ENCODE peak calls at places on chromosomes 7 and 10, in nine cellular contexts. One of them, this sample, is unnamed.

GRCh38 chr10:30062090-30062489 is 2.7 kb upstream of the JCAD start:
- DNase-seq in fibroblast of gingiva: peak
- DNase-seq in mucosa of gallbladder: no peak
- DNase-seq in hepatic stellate cell: peak
- DNase-seq in Ammon's horn: no peak
- DNase-seq in EL: peak
- DNase-seq in stimulated activated CD8-positive, alpha-beta memory T cell treated with anti-CD3 and anti-CD28 coated beads, Interleukin-4, amount 100 ng/mL, for 1 hour: no peak
- DNase-seq in gastrocnemius medialis: no peak
- DNase-seq in NCI-H345: no peak
- DNase-seq in this sample: no peak

GRCh38 chr10:30534465-30535144 is 94.9 kb downstream of the LYZL2 start:
- DNase-seq in fibroblast of gingiva: peak
- DNase-seq in mucosa of gallbladder: peak
- DNase-seq in hepatic stellate cell: peak
- DNase-seq in Ammon's horn: peak
- DNase-seq in EL: peak
- DNase-seq in stimulated activated CD8-positive, alpha-beta memory T cell treated with anti-CD3 and anti-CD28 coated beads, Interleukin-4, amount 100 ng/mL, for 1 hour: peak
- DNase-seq in gastrocnemius medialis: peak
- DNase-seq in NCI-H345: peak
- DNase-seq in this sample: peak

GRCh38 chr7:104936546-104936945 is 77.5 kb upstream of the KMT2E start:
- DNase-seq in fibroblast of gingiva: no peak
- DNase-seq in mucosa of gallbladder: no peak
- DNase-seq in hepatic stellate cell: no peak
- DNase-seq in Ammon's horn: no peak
- DNase-seq in EL: no peak
- DNase-seq in stimulated activated CD8-positive, alpha-beta memory T cell treated with anti-CD3 and anti-CD28 coated beads, Interleukin-4, amount 100 ng/mL, for 1 hour: no peak
- DNase-seq in gastrocnemius medialis: no peak
- DNase-seq in NCI-H345: no peak
- DNase-seq in this sample: no peak

GRCh38 chr7:94486206-94486605 is 23.4 kb upstream of the CASD1 start:
- DNase-seq in fibroblast of gingiva: no peak
- DNase-seq in mucosa of gallbladder: no peak
- DNase-seq in hepatic stellate cell: no peak
- DNase-seq in Ammon's horn: no peak
- DNase-seq in EL: no peak
- DNase-seq in stimulated activated CD8-positive, alpha-beta memory T cell treated with anti-CD3 and anti-CD28 coated beads, Interleukin-4, amount 100 ng/mL, for 1 hour: no peak
- DNase-seq in gastrocnemius medialis: no peak
- DNase-seq in NCI-H345: no peak
- DNase-seq in this sample: no peak

GRCh38 chr7:50121269-50121668 is 28.2 kb upstream of the ZPBP start:
- DNase-seq in fibroblast of gingiva: no peak
- DNase-seq in mucosa of gallbladder: no peak
- DNase-seq in hepatic stellate cell: no peak
- DNase-seq in Ammon's horn: peak
- DNase-seq in EL: no peak
- DNase-seq in stimulated activated CD8-positive, alpha-beta memory T cell treated with anti-CD3 and anti-CD28 coated beads, Interleukin-4, amount 100 ng/mL, for 1 hour: no peak
- DNase-seq in gastrocnemius medialis: no peak
- DNase-seq in NCI-H345: no peak
- DNase-seq in this sample: no peak

GRCh38 chr7:24793982-24794648 is 36.9 kb upstream of the GSDME start:
- DNase-seq in fibroblast of gingiva: no peak
- DNase-seq in mucosa of gallbladder: no peak
- DNase-seq in hepatic stellate cell: no peak
- DNase-seq in Ammon's horn: no peak
- DNase-seq in EL: no peak
- DNase-seq in stimulated activated CD8-positive, alpha-beta memory T cell treated with anti-CD3 and anti-CD28 coated beads, Interleukin-4, amount 100 ng/mL, for 1 hour: no peak
- DNase-seq in gastrocnemius medialis: no peak
- DNase-seq in NCI-H345: no peak
- DNase-seq in this sample: peak

GRCh38 chr10:74863508-74863907 is 37.1 kb downstream of the KAT6B start:
- DNase-seq in fibroblast of gingiva: no peak
- DNase-seq in mucosa of gallbladder: no peak
- DNase-seq in hepatic stellate cell: no peak
- DNase-seq in Ammon's horn: no peak
- DNase-seq in EL: peak
- DNase-seq in stimulated activated CD8-positive, alpha-beta memory T cell treated with anti-CD3 and anti-CD28 coated beads, Interleukin-4, amount 100 ng/mL, for 1 hour: no peak
- DNase-seq in gastrocnemius medialis: no peak
- DNase-seq in NCI-H345: no peak
- DNase-seq in this sample: no peak

GRCh38 chr7:111198255-111198654 is 107.3 kb downstream of the LRRN3 start:
- DNase-seq in fibroblast of gingiva: peak
- DNase-seq in mucosa of gallbladder: no peak
- DNase-seq in hepatic stellate cell: peak
- DNase-seq in Ammon's horn: no peak
- DNase-seq in EL: peak
- DNase-seq in stimulated activated CD8-positive, alpha-beta memory T cell treated with anti-CD3 and anti-CD28 coated beads, Interleukin-4, amount 100 ng/mL, for 1 hour: no peak
- DNase-seq in gastrocnemius medialis: peak
- DNase-seq in NCI-H345: no peak
- DNase-seq in this sample: no peak

GRCh38 chr7:100829150-100829716 is 1.9 kb upstream of the EPHB4 start:
- DNase-seq in fibroblast of gingiva: no peak
- DNase-seq in mucosa of gallbladder: peak
- DNase-seq in hepatic stellate cell: no peak
- DNase-seq in Ammon's horn: no peak
- DNase-seq in EL: no peak
- DNase-seq in stimulated activated CD8-positive, alpha-beta memory T cell treated with anti-CD3 and anti-CD28 coated beads, Interleukin-4, amount 100 ng/mL, for 1 hour: no peak
- DNase-seq in gastrocnemius medialis: no peak
- DNase-seq in NCI-H345: no peak
- DNase-seq in this sample: no peak

GRCh38 chr7:104643587-104644217 is 315.3 kb downstream of the LHFPL3 start:
- DNase-seq in fibroblast of gingiva: no peak
- DNase-seq in mucosa of gallbladder: no peak
- DNase-seq in hepatic stellate cell: peak
- DNase-seq in Ammon's horn: peak
- DNase-seq in EL: peak
- DNase-seq in stimulated activated CD8-positive, alpha-beta memory T cell treated with anti-CD3 and anti-CD28 coated beads, Interleukin-4, amount 100 ng/mL, for 1 hour: no peak
- DNase-seq in gastrocnemius medialis: no peak
- DNase-seq in NCI-H345: no peak
- DNase-seq in this sample: peak

GRCh38 chr7:5780801-5781496 is 514 bp downstream of the RNF216 start:
- DNase-seq in fibroblast of gingiva: peak
- DNase-seq in mucosa of gallbladder: peak
- DNase-seq in hepatic stellate cell: peak
- DNase-seq in Ammon's horn: peak
- DNase-seq in EL: peak
- DNase-seq in stimulated activated CD8-positive, alpha-beta memory T cell treated with anti-CD3 and anti-CD28 coated beads, Interleukin-4, amount 100 ng/mL, for 1 hour: peak
- DNase-seq in gastrocnemius medialis: peak
- DNase-seq in NCI-H345: peak
- DNase-seq in this sample: peak

GRCh38 chr7:44633254-44634186 is 27.1 kb downstream of the OGDH start:
- DNase-seq in fibroblast of gingiva: peak
- DNase-seq in mucosa of gallbladder: peak
- DNase-seq in hepatic stellate cell: peak
- DNase-seq in Ammon's horn: peak
- DNase-seq in EL: peak
- DNase-seq in stimulated activated CD8-positive, alpha-beta memory T cell treated with anti-CD3 and anti-CD28 coated beads, Interleukin-4, amount 100 ng/mL, for 1 hour: no peak
- DNase-seq in gastrocnemius medialis: peak
- DNase-seq in NCI-H345: no peak
- DNase-seq in this sample: no peak

GRCh38 chr10:65723525-65723924 is 1202.3 kb upstream of the LRRTM3 start:
- DNase-seq in fibroblast of gingiva: no peak
- DNase-seq in mucosa of gallbladder: no peak
- DNase-seq in hepatic stellate cell: no peak
- DNase-seq in Ammon's horn: no peak
- DNase-seq in EL: no peak
- DNase-seq in stimulated activated CD8-positive, alpha-beta memory T cell treated with anti-CD3 and anti-CD28 coated beads, Interleukin-4, amount 100 ng/mL, for 1 hour: no peak
- DNase-seq in gastrocnemius medialis: no peak
- DNase-seq in NCI-H345: no peak
- DNase-seq in this sample: no peak

GRCh38 chr7:117808273-117808868 is 64.9 kb downstream of the CTTNBP2 start:
- DNase-seq in fibroblast of gingiva: peak
- DNase-seq in mucosa of gallbladder: peak
- DNase-seq in hepatic stellate cell: no peak
- DNase-seq in Ammon's horn: peak
- DNase-seq in EL: no peak
- DNase-seq in stimulated activated CD8-positive, alpha-beta memory T cell treated with anti-CD3 and anti-CD28 coated beads, Interleukin-4, amount 100 ng/mL, for 1 hour: no peak
- DNase-seq in gastrocnemius medialis: no peak
- DNase-seq in NCI-H345: peak
- DNase-seq in this sample: no peak

GRCh38 chr10:3782456-3783312 is 2.3 kb downstream of the KLF6 start:
- DNase-seq in fibroblast of gingiva: peak
- DNase-seq in mucosa of gallbladder: peak
- DNase-seq in hepatic stellate cell: peak
- DNase-seq in Ammon's horn: peak
- DNase-seq in EL: peak
- DNase-seq in stimulated activated CD8-positive, alpha-beta memory T cell treated with anti-CD3 and anti-CD28 coated beads, Interleukin-4, amount 100 ng/mL, for 1 hour: no peak
- DNase-seq in gastrocnemius medialis: peak
- DNase-seq in NCI-H345: no peak
- DNase-seq in this sample: peak

GRCh38 chr10:79066460-79067240 is 2.1 kb upstream of the ZMIZ1 start:
- DNase-seq in fibroblast of gingiva: no peak
- DNase-seq in mucosa of gallbladder: no peak
- DNase-seq in hepatic stellate cell: peak
- DNase-seq in Ammon's horn: peak
- DNase-seq in EL: peak
- DNase-seq in stimulated activated CD8-positive, alpha-beta memory T cell treated with anti-CD3 and anti-CD28 coated beads, Interleukin-4, amount 100 ng/mL, for 1 hour: no peak
- DNase-seq in gastrocnemius medialis: peak
- DNase-seq in NCI-H345: peak
- DNase-seq in this sample: peak

GRCh38 chr7:104553074-104553473 is 224.7 kb downstream of the LHFPL3 start:
- DNase-seq in fibroblast of gingiva: no peak
- DNase-seq in mucosa of gallbladder: no peak
- DNase-seq in hepatic stellate cell: no peak
- DNase-seq in Ammon's horn: no peak
- DNase-seq in EL: no peak
- DNase-seq in stimulated activated CD8-positive, alpha-beta memory T cell treated with anti-CD3 and anti-CD28 coated beads, Interleukin-4, amount 100 ng/mL, for 1 hour: no peak
- DNase-seq in gastrocnemius medialis: no peak
- DNase-seq in NCI-H345: no peak
- DNase-seq in this sample: no peak

GRCh38 chr7:108201766-108202165 is 71.6 kb upstream of the LAMB4 start:
- DNase-seq in fibroblast of gingiva: no peak
- DNase-seq in mucosa of gallbladder: no peak
- DNase-seq in hepatic stellate cell: no peak
- DNase-seq in Ammon's horn: no peak
- DNase-seq in EL: no peak
- DNase-seq in stimulated activated CD8-positive, alpha-beta memory T cell treated with anti-CD3 and anti-CD28 coated beads, Interleukin-4, amount 100 ng/mL, for 1 hour: no peak
- DNase-seq in gastrocnemius medialis: no peak
- DNase-seq in NCI-H345: peak
- DNase-seq in this sample: no peak

GRCh38 chr7:99218406-99219184 is 10.7 kb upstream of the KPNA7 start:
- DNase-seq in fibroblast of gingiva: no peak
- DNase-seq in mucosa of gallbladder: no peak
- DNase-seq in hepatic stellate cell: no peak
- DNase-seq in Ammon's horn: no peak
- DNase-seq in EL: no peak
- DNase-seq in stimulated activated CD8-positive, alpha-beta memory T cell treated with anti-CD3 and anti-CD28 coated beads, Interleukin-4, amount 100 ng/mL, for 1 hour: no peak
- DNase-seq in gastrocnemius medialis: no peak
- DNase-seq in NCI-H345: no peak
- DNase-seq in this sample: no peak

GRCh38 chr10:114044251-114045070 is 795 bp downstream of the ADRB1 start:
- DNase-seq in fibroblast of gingiva: no peak
- DNase-seq in mucosa of gallbladder: no peak
- DNase-seq in hepatic stellate cell: no peak
- DNase-seq in Ammon's horn: no peak
- DNase-seq in EL: peak
- DNase-seq in stimulated activated CD8-positive, alpha-beta memory T cell treated with anti-CD3 and anti-CD28 coated beads, Interleukin-4, amount 100 ng/mL, for 1 hour: no peak
- DNase-seq in gastrocnemius medialis: no peak
- DNase-seq in NCI-H345: no peak
- DNase-seq in this sample: no peak

GRCh38 chr10:79123547-79123963 is 54.8 kb downstream of the ZMIZ1 start:
- DNase-seq in fibroblast of gingiva: no peak
- DNase-seq in mucosa of gallbladder: no peak
- DNase-seq in hepatic stellate cell: no peak
- DNase-seq in Ammon's horn: no peak
- DNase-seq in EL: no peak
- DNase-seq in stimulated activated CD8-positive, alpha-beta memory T cell treated with anti-CD3 and anti-CD28 coated beads, Interleukin-4, amount 100 ng/mL, for 1 hour: no peak
- DNase-seq in gastrocnemius medialis: peak
- DNase-seq in NCI-H345: no peak
- DNase-seq in this sample: no peak

This sample was measured in DND-41.